ENCODE peak calls at places on chromosomes 7 and 10, in ten cellular contexts. K, S, Y, B, A, F, G, U, N and C are unnamed samples.

GRCh38 chr7:91945476-91945875 is 4.8 kb downstream of the AKAP9 start:
- DNase-seq in U (no peak), N (no peak), A (no peak), G (no peak), F (peak; percentile 50), S (no peak), Y (no peak), K (peak; percentile 16), B (no peak), C (no peak)

GRCh38 chr7:101116898-101117297 is 10.0 kb upstream of the SERPINE1 start:
- DNase-seq in Y (no peak), S (no peak), U (no peak), G (no peak), A (no peak), K (no peak), B (no peak), N (no peak), F (no peak), C (no peak)

GRCh38 chr10:78780551-78780961 is 288.2 kb upstream of the ZMIZ1 start:
- DNase-seq in S (no peak), F (no peak), N (no peak), Y (no peak), G (peak; percentile 74), U (no peak), K (no peak), A (peak; percentile 69), B (no peak), C (no peak)

GRCh38 chr10:3761111-3761686 is 23.8 kb downstream of the KLF6 start:
- DNase-seq in B (no peak), U (no peak), K (no peak), S (no peak), A (no peak), F (peak; percentile 35), Y (no peak), G (peak; percentile 31), N (no peak), C (no peak)

GRCh38 chr7:19442016-19442785 is 266.6 kb downstream of the POLR1F start:
- DNase-seq in A (no peak), N (no peak), K (no peak), Y (no peak), S (no peak), B (no peak), F (peak; percentile 60), G (no peak), U (no peak), C (no peak)

GRCh38 chr10:32189400-32190084 is 133.3 kb upstream of the KIF5B start:
- DNase-seq in F (peak; percentile 57), U (no peak), S (no peak), N (no peak), K (peak; percentile 47), B (no peak), G (no peak), A (no peak), Y (no peak), C (no peak)

GRCh38 chr10:72803119-72803505 is 90.4 kb upstream of the OIT3 start:
- DNase-seq in F (no peak), S (no peak), N (no peak), U (no peak), G (no peak), B (no peak), K (no peak), Y (no peak), A (no peak), C (no peak)

GRCh38 chr7:26458751-26459150 is 167.1 kb downstream of the SNX10 start:
- DNase-seq in K (no peak), F (no peak), B (no peak), N (no peak), S (no peak), U (no peak), Y (no peak), A (no peak), G (no peak), C (no peak)

GRCh38 chr10:75108684-75109458 is 2.6 kb upstream of the SAMD8 start:
- DNase-seq in G (peak; percentile 49), N (no peak), Y (peak; percentile 9), S (no peak), B (no peak), A (no peak), K (peak; percentile 39), F (peak; percentile 58), U (no peak), C (no peak)

GRCh38 chr7:46848944-46849343 is 733.0 kb downstream of the TNS3 start:
- DNase-seq in N (no peak), Y (no peak), F (peak; percentile 7), S (no peak), A (no peak), G (no peak), K (no peak), B (no peak), U (no peak), C (no peak)
- H3K27ac ChIP-seq in N (no peak overlapping the region), Y (no peak overlapping the region), F (peak overlapping the region; percentile 51), S (no peak overlapping the region), A (no peak overlapping the region), G (no peak overlapping the region), K (no peak overlapping the region), B (no peak overlapping the region), U (no peak overlapping the region), C (no peak overlapping the region)

DNA sequence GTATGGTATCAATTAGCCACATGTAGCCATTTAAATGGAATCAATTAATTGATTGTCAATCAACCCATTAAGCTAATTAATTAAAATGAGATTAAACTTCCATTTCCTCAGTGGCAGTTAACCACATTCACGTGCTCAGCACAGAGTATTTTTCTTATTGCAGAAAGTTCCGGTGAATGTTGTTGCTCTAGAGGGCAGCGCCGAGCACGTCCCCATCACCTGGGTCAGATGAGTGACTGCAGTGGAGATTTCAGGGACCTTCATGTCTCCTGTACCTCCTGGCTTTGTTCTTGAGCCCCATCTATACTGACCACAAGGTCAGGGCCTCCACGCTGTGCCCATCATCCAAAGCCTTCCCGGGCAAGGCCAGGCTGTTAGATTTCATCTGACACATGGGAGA is 168.8 kb upstream of the MKI67 start:
- DNase-seq in S (no peak), Y (no peak), B (no peak), A (no peak), G (no peak), F (no peak), N (no peak), U (no peak), K (no peak), C (no peak)
- H3K4me1 ChIP-seq in S (no peaks in the 10 kb centered on the region), Y (no peaks in the 10 kb centered on the region), B (no peaks in the 10 kb centered on the region), A (peaks cover 8% of the 10 kb centered on the region), G (no peaks in the 10 kb centered on the region), F (no peaks in the 10 kb centered on the region), N (no peaks in the 10 kb centered on the region), U (no peaks in the 10 kb centered on the region), K (no peaks in the 10 kb centered on the region), C (no peaks in the 10 kb centered on the region)

GRCh38 chr7:139094030-139094429 is 15.5 kb downstream of the ZC3HAV1 start:
- DNase-seq in F (no peak), K (no peak), N (no peak), U (no peak), G (no peak), B (no peak), S (no peak), A (no peak), Y (no peak), C (no peak)
- H3K36me3 ChIP-seq in F (no peaks in the 10 kb centered on the region), K (no peaks in the 10 kb centered on the region), N (no peaks in the 10 kb centered on the region), U (peaks cover 10% of the 10 kb centered on the region), G (no peaks in the 10 kb centered on the region), B (peaks cover 27% of the 10 kb centered on the region), S (peaks cover 73% of the 10 kb centered on the region), A (peaks cover 4% of the 10 kb centered on the region), Y (peaks cover 15% of the 10 kb centered on the region), C (peaks cover 29% of the 10 kb centered on the region)

DNA sequence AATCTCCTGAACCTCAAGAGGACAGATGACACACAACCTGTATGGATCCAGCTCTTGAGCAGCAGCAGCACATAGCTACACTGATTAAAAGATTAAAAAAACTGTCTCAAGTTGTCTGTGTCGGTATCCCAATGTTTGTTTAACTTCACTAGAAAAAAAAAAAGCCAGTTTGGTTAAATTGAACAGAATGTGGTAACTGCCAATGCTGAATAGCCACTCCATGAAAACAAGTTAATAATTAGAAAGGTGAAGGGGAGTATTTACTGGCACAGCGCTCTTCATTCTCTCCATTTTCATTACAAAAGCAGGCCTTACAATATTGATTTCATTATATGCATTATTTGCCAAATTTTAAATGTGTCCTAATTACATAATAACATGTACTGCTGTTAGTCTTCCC is 47.6 kb downstream of the GDI2 start:
- DNase-seq in A (no peak), N (no peak), G (no peak), Y (no peak), F (no peak), B (no peak), U (no peak), S (no peak), K (no peak), C (no peak)
- H3K27ac ChIP-seq in A (no peak overlapping the region), N (no peak overlapping the region), G (no peak overlapping the region), Y (no peak overlapping the region), F (no peak overlapping the region), B (no peak overlapping the region), U (no peak overlapping the region), S (no peak overlapping the region), K (no peak overlapping the region), C (no peak overlapping the region)

DNA sequence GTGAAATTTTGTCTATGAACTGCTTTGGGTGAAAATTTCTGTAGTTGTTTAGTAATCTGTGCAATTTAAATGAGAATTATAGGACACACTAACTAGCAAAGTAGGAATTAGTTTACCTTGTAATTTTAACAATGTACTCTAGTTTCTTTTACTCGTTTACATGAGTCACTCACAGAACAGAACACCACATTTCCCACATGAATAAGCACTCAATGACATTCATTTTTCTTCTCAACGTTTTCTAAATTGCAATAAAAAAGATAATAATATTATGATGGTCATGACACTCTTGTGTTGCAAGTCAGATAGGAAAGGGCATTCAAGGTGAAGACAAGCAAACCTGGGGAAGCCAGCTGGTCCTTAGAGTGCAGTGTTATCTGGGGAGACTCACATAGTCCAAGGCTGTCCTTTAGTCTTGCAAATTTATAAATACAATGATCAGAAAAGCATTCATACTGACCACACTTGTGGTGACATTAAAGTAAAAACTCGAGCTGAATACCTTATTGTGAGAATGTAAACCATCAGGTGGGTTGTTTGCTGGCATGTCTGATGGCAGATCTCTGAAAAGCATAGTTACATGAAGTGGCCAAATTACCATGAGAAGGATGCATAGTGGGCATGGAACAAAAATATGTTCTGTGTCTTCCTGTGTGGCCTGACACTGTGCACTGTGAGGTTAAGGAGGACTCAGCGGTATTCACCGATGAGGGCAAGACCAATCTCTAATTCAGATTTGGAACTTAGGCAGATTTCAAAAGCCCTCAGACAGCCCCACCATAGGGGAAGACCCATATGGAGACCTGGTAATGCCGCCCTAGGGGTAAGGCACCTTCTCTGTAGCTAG is 158.9 kb upstream of the ASAH2 start:
- DNase-seq in B (no peak), G (no peak), Y (no peak), K (no peak), N (no peak), U (no peak), F (no peak), A (no peak), S (no peak), C (no peak)
- H3K4me1 ChIP-seq in B (peaks cover 8% of the 10 kb centered on the region), G (no peaks in the 10 kb centered on the region), Y (no peaks in the 10 kb centered on the region), K (peaks cover 13% of the 10 kb centered on the region), N (no peaks in the 10 kb centered on the region), U (no peaks in the 10 kb centered on the region), F (peaks cover 7% of the 10 kb centered on the region), A (peaks cover 18% of the 10 kb centered on the region), S (no peaks in the 10 kb centered on the region), C (peaks cover 52% of the 10 kb centered on the region)

GRCh38 chr7:5214641-5215040 is 24.6 kb downstream of the WIPI2 start:
- DNase-seq in A (no peak), N (no peak), G (peak; percentile 29), U (no peak), F (no peak), S (no peak), B (no peak), Y (no peak), K (no peak), C (no peak)
- H3K36me3 ChIP-seq in A (peaks cover 90% of the 10 kb centered on the region), N (no peaks in the 10 kb centered on the region), G (no peaks in the 10 kb centered on the region), U (peaks cover 70% of the 10 kb centered on the region), F (no peaks in the 10 kb centered on the region), S (peaks cover 93% of the 10 kb centered on the region), B (peaks cover 96% of the 10 kb centered on the region), Y (peaks cover 90% of the 10 kb centered on the region), K (no peaks in the 10 kb centered on the region), C (peaks cover 94% of the 10 kb centered on the region)